ENCODE peak calls at places on chromosomes 11 and 22, in nine cellular contexts. One of them, this sample, is unnamed.

GRCh38 chr11:7899418-7899817 is 31.6 kb downstream of the OR10A6 start:
- DNase-seq in neural progenitor cell: no peak
- DNase-seq in right lobe of liver: no peak
- DNase-seq in IMR-90: no peak
- DNase-seq in A549: no peak
- DNase-seq in stomach: no peak
- DNase-seq in tibial artery: no peak
- DNase-seq in pancreas: no peak
- DNase-seq in keratinocyte: no peak
- DNase-seq in this sample: no peak

GRCh38 chr22:39498368-39498767 is 3.7 kb upstream of the MIEF1 start:
- DNase-seq in neural progenitor cell: no peak
- DNase-seq in right lobe of liver: peak
- DNase-seq in IMR-90: no peak
- DNase-seq in A549: no peak
- DNase-seq in stomach: peak
- DNase-seq in tibial artery: no peak
- DNase-seq in pancreas: no peak
- DNase-seq in keratinocyte: no peak
- DNase-seq in this sample: peak

GRCh38 chr11:114209904-114210303 is 86.3 kb upstream of the NNMT start:
- DNase-seq in neural progenitor cell: peak
- DNase-seq in right lobe of liver: no peak
- DNase-seq in IMR-90: no peak
- DNase-seq in A549: no peak
- DNase-seq in stomach: no peak
- DNase-seq in tibial artery: no peak
- DNase-seq in pancreas: no peak
- DNase-seq in keratinocyte: no peak
- DNase-seq in this sample: no peak

GRCh38 chr11:33829430-33830141 is 55.3 kb upstream of the FBXO3 start:
- DNase-seq in neural progenitor cell: peak
- DNase-seq in right lobe of liver: peak
- DNase-seq in IMR-90: peak
- DNase-seq in A549: peak
- DNase-seq in stomach: peak
- DNase-seq in tibial artery: no peak
- DNase-seq in pancreas: no peak
- DNase-seq in keratinocyte: no peak
- DNase-seq in this sample: peak

GRCh38 chr11:34565417-34566208 is 52.0 kb upstream of the ELF5 start:
- DNase-seq in neural progenitor cell: peak
- DNase-seq in right lobe of liver: no peak
- DNase-seq in IMR-90: no peak
- DNase-seq in A549: peak
- DNase-seq in stomach: no peak
- DNase-seq in tibial artery: no peak
- DNase-seq in pancreas: no peak
- DNase-seq in keratinocyte: no peak
- DNase-seq in this sample: no peak

GRCh38 chr11:47143322-47143721 is 33.4 kb downstream of the ARFGAP2 start:
- DNase-seq in neural progenitor cell: no peak
- DNase-seq in right lobe of liver: no peak
- DNase-seq in IMR-90: peak
- DNase-seq in A549: no peak
- DNase-seq in stomach: no peak
- DNase-seq in tibial artery: no peak
- DNase-seq in pancreas: no peak
- DNase-seq in keratinocyte: no peak
- DNase-seq in this sample: no peak

GRCh38 chr11:92225206-92225562 is 566 bp downstream of the FAT3 start:
- DNase-seq in neural progenitor cell: peak
- DNase-seq in right lobe of liver: no peak
- DNase-seq in IMR-90: no peak
- DNase-seq in A549: no peak
- DNase-seq in stomach: no peak
- DNase-seq in tibial artery: peak
- DNase-seq in pancreas: no peak
- DNase-seq in keratinocyte: no peak
- DNase-seq in this sample: no peak

GRCh38 chr11:15864021-15864805 is 492.1 kb downstream of the SOX6 start:
- DNase-seq in neural progenitor cell: no peak
- DNase-seq in right lobe of liver: no peak
- DNase-seq in IMR-90: no peak
- DNase-seq in A549: no peak
- DNase-seq in stomach: no peak
- DNase-seq in tibial artery: no peak
- DNase-seq in pancreas: no peak
- DNase-seq in keratinocyte: no peak
- DNase-seq in this sample: no peak

GRCh38 chr22:45969414-45969799 is 7.6 kb downstream of the WNT7B start:
- DNase-seq in neural progenitor cell: peak
- DNase-seq in right lobe of liver: no peak
- DNase-seq in IMR-90: no peak
- DNase-seq in A549: no peak
- DNase-seq in stomach: no peak
- DNase-seq in tibial artery: no peak
- DNase-seq in pancreas: no peak
- DNase-seq in keratinocyte: no peak
- DNase-seq in this sample: no peak

GRCh38 chr22:45971389-45972028 is 5.5 kb downstream of the WNT7B start:
- DNase-seq in neural progenitor cell: peak
- DNase-seq in right lobe of liver: no peak
- DNase-seq in IMR-90: no peak
- DNase-seq in A549: no peak
- DNase-seq in stomach: no peak
- DNase-seq in tibial artery: no peak
- DNase-seq in pancreas: no peak
- DNase-seq in keratinocyte: no peak
- DNase-seq in this sample: no peak

GRCh38 chr22:45969801-45970464 is 7.0 kb downstream of the WNT7B start:
- DNase-seq in neural progenitor cell: no peak
- DNase-seq in right lobe of liver: no peak
- DNase-seq in IMR-90: no peak
- DNase-seq in A549: no peak
- DNase-seq in stomach: no peak
- DNase-seq in tibial artery: no peak
- DNase-seq in pancreas: no peak
- DNase-seq in keratinocyte: no peak
- DNase-seq in this sample: no peak

GRCh38 chr22:45972091-45972867 is 4.7 kb downstream of the WNT7B start:
- DNase-seq in neural progenitor cell: peak
- DNase-seq in right lobe of liver: no peak
- DNase-seq in IMR-90: no peak
- DNase-seq in A549: no peak
- DNase-seq in stomach: no peak
- DNase-seq in tibial artery: no peak
- DNase-seq in pancreas: no peak
- DNase-seq in keratinocyte: no peak
- DNase-seq in this sample: no peak

GRCh38 chr22:45970709-45971388 is 6.1 kb downstream of the WNT7B start:
- DNase-seq in neural progenitor cell: peak
- DNase-seq in right lobe of liver: no peak
- DNase-seq in IMR-90: peak
- DNase-seq in A549: no peak
- DNase-seq in stomach: no peak
- DNase-seq in tibial artery: no peak
- DNase-seq in pancreas: no peak
- DNase-seq in keratinocyte: no peak
- DNase-seq in this sample: no peak
- H3K4me3 ChIP-seq in neural progenitor cell: peak
- H3K4me3 ChIP-seq in right lobe of liver: no peak
- H3K4me3 ChIP-seq in IMR-90: peak
- H3K4me3 ChIP-seq in A549: peak
- H3K4me3 ChIP-seq in stomach: peak
- H3K4me3 ChIP-seq in tibial artery: peak
- H3K4me3 ChIP-seq in pancreas: no peak
- H3K4me3 ChIP-seq in keratinocyte: no peak
- H3K4me3 ChIP-seq in this sample: peak

GRCh38 chr22:37819100-37819433 is 4.1 kb upstream of the GALR3 start:
- DNase-seq in neural progenitor cell: no peak
- DNase-seq in right lobe of liver: no peak
- DNase-seq in IMR-90: no peak
- DNase-seq in A549: no peak
- DNase-seq in stomach: no peak
- DNase-seq in tibial artery: no peak
- DNase-seq in pancreas: no peak
- DNase-seq in keratinocyte: no peak
- DNase-seq in this sample: no peak

GRCh38 chr22:37816543-37817180 is 6.5 kb upstream of the GALR3 start:
- DNase-seq in neural progenitor cell: no peak
- DNase-seq in right lobe of liver: peak
- DNase-seq in IMR-90: no peak
- DNase-seq in A549: no peak
- DNase-seq in stomach: no peak
- DNase-seq in tibial artery: no peak
- DNase-seq in pancreas: no peak
- DNase-seq in keratinocyte: no peak
- DNase-seq in this sample: no peak

GRCh38 chr22:37820350-37820749 is 2.8 kb upstream of the GALR3 start:
- DNase-seq in neural progenitor cell: no peak
- DNase-seq in right lobe of liver: no peak
- DNase-seq in IMR-90: no peak
- DNase-seq in A549: no peak
- DNase-seq in stomach: no peak
- DNase-seq in tibial artery: no peak
- DNase-seq in pancreas: no peak
- DNase-seq in keratinocyte: no peak
- DNase-seq in this sample: no peak

GRCh38 chr22:37817705-37818311 is 5.4 kb upstream of the GALR3 start:
- DNase-seq in neural progenitor cell: peak
- DNase-seq in right lobe of liver: peak
- DNase-seq in IMR-90: peak
- DNase-seq in A549: peak
- DNase-seq in stomach: peak
- DNase-seq in tibial artery: peak
- DNase-seq in pancreas: peak
- DNase-seq in keratinocyte: no peak
- DNase-seq in this sample: peak

GRCh38 chr22:37818397-37819099 is 4.6 kb upstream of the GALR3 start:
- DNase-seq in neural progenitor cell: peak
- DNase-seq in right lobe of liver: peak
- DNase-seq in IMR-90: peak
- DNase-seq in A549: no peak
- DNase-seq in stomach: peak
- DNase-seq in tibial artery: no peak
- DNase-seq in pancreas: peak
- DNase-seq in keratinocyte: no peak
- DNase-seq in this sample: peak
- H3K27ac ChIP-seq in neural progenitor cell: no peak
- H3K27ac ChIP-seq in right lobe of liver: no peak
- H3K27ac ChIP-seq in IMR-90: no peak
- H3K27ac ChIP-seq in A549: peak
- H3K27ac ChIP-seq in stomach: no peak
- H3K27ac ChIP-seq in tibial artery: peak
- H3K27ac ChIP-seq in pancreas: no peak
- H3K27ac ChIP-seq in keratinocyte: no peak
- H3K27ac ChIP-seq in this sample: no peak

GRCh38 chr11:119389611-119390254 is 8.2 kb upstream of the USP2 start:
- DNase-seq in neural progenitor cell: peak
- DNase-seq in right lobe of liver: no peak
- DNase-seq in IMR-90: no peak
- DNase-seq in A549: peak
- DNase-seq in stomach: no peak
- DNase-seq in tibial artery: no peak
- DNase-seq in pancreas: no peak
- DNase-seq in keratinocyte: no peak
- DNase-seq in this sample: no peak

GRCh38 chr11:119384332-119384731 is 2.8 kb upstream of the USP2 start:
- DNase-seq in neural progenitor cell: no peak
- DNase-seq in right lobe of liver: no peak
- DNase-seq in IMR-90: no peak
- DNase-seq in A549: no peak
- DNase-seq in stomach: no peak
- DNase-seq in tibial artery: no peak
- DNase-seq in pancreas: no peak
- DNase-seq in keratinocyte: no peak
- DNase-seq in this sample: no peak

GRCh38 chr11:119388103-119388502 is 6.6 kb upstream of the USP2 start:
- DNase-seq in neural progenitor cell: no peak
- DNase-seq in right lobe of liver: no peak
- DNase-seq in IMR-90: no peak
- DNase-seq in A549: no peak
- DNase-seq in stomach: no peak
- DNase-seq in tibial artery: no peak
- DNase-seq in pancreas: no peak
- DNase-seq in keratinocyte: no peak
- DNase-seq in this sample: no peak
- TF ChIP-seq CTCF in neural progenitor cell: no peak
- TF ChIP-seq CTCF in right lobe of liver: no peak
- TF ChIP-seq CTCF in IMR-90: no peak
- TF ChIP-seq CTCF in A549: no peak
- TF ChIP-seq CTCF in stomach: no peak
- TF ChIP-seq CTCF in tibial artery: no peak
- TF ChIP-seq CTCF in pancreas: no peak
- TF ChIP-seq CTCF in keratinocyte: no peak
- TF ChIP-seq CTCF in this sample: no peak

GRCh38 chr11:2704356-2704755 is 4.6 kb upstream of the KCNQ1OT1 start:
- DNase-seq in neural progenitor cell: no peak
- DNase-seq in right lobe of liver: no peak
- DNase-seq in IMR-90: no peak
- DNase-seq in A549: no peak
- DNase-seq in stomach: no peak
- DNase-seq in tibial artery: no peak
- DNase-seq in pancreas: no peak
- DNase-seq in keratinocyte: no peak
- DNase-seq in this sample: no peak
- H3K4me3 ChIP-seq in neural progenitor cell: no peak
- H3K4me3 ChIP-seq in right lobe of liver: no peak
- H3K4me3 ChIP-seq in IMR-90: no peak
- H3K4me3 ChIP-seq in A549: no peak
- H3K4me3 ChIP-seq in stomach: no peak
- H3K4me3 ChIP-seq in tibial artery: no peak
- H3K4me3 ChIP-seq in pancreas: no peak
- H3K4me3 ChIP-seq in keratinocyte: no peak
- H3K4me3 ChIP-seq in this sample: no peak